ENCODE peak calls at places on chromosomes 12 and 14, in eight cellular contexts. Q is hepatocyte; L is activated naive CD8-positive, alpha-beta T cell treated with anti-CD3 and anti-CD28 coated beads for 36 hours; Y is activated gamma-delta T cell; J is activated T-cell treated with anti-CD3 and anti-CD28 coated beads for 1 hour; K is iPS-NIHi11; U is stimulated activated CD8-positive, alpha-beta memory T cell treated with anti-CD3 and anti-CD28 coated beads, Interleukin-15, amount 100 ng/mL, for 1 hour; G is right lobe of liver. R is an unnamed sample.

GRCh38 chr14:93246534-93246933 is 39.5 kb downstream of the UBR7 start:
- DNase-seq in Y (no peak), L (no peak), U (no peak), Q (no peak), J (no peak), G (no peak), K (no peak), R (no peak)

GRCh38 chr14:105537580-105538474 is 11.4 kb downstream of the TMEM121 start:
- DNase-seq in J (peak; percentile 74), K (peak; percentile 90), Q (peak; percentile 32), L (peak; percentile 67), Y (peak; percentile 49), G (no peak), U (peak; percentile 41), R (no peak)

GRCh38 chr14:30525833-30526232 is 33.1 kb upstream of the G2E3 start:
- DNase-seq in Q (no peak), U (no peak), J (no peak), Y (no peak), G (no peak), K (no peak), L (no peak), R (no peak)

GRCh38 chr12:64469455-64470142 is 17.7 kb downstream of the TBK1 start:
- DNase-seq in L (no peak), K (no peak), Q (no peak), G (no peak), U (no peak), Y (no peak), J (no peak), R (no peak)

GRCh38 chr12:79360269-79360668 is 330.5 kb downstream of the PAWR start:
- DNase-seq in K (no peak), L (no peak), U (no peak), Q (no peak), Y (no peak), J (no peak), G (no peak), R (no peak)

GRCh38 chr12:65685514-65685913 is 138.8 kb upstream of the HMGA2 start:
- DNase-seq in Q (peak; percentile 14), U (no peak), L (no peak), J (no peak), G (no peak), Y (no peak), K (peak; percentile 40), R (no peak)

GRCh38 chr14:70186826-70187483 is 1.8 kb downstream of the SLC8A3 start:
- DNase-seq in U (no peak), J (no peak), K (peak; percentile 52), L (peak; percentile 25), G (no peak), Y (no peak), Q (peak; percentile 63), R (peak; percentile 82)

GRCh38 chr14:34817768-34818167 is 57.4 kb downstream of the BAZ1A start:
- DNase-seq in Y (no peak), K (no peak), U (no peak), Q (no peak), J (no peak), L (no peak), G (no peak), R (no peak)

GRCh38 chr14:56549721-56550120 is 29.9 kb upstream of the TMEM260 start:
- DNase-seq in G (no peak), Y (no peak), L (no peak), K (no peak), U (no peak), J (no peak), Q (no peak), R (no peak)

R was measured in CMK.